ENCODE peak calls at places on chromosomes 11 and 22, in five cellular contexts. C, E, O, V and R are unnamed samples.

GRCh38 chr11:46686886-46687810 is 13.3 kb downstream of the ARHGAP1 start:
- DNase-seq in C (no peak), E (no peak), O (no peak), V (no peak), R (no peak)

GRCh38 chr22:38982008-38982927 is at the start of gene APOBEC3B:
- DNase-seq in C (peak), E (no peak), O (peak), V (no peak), R (peak)

GRCh38 chr11:111047376-111047775 is 198.1 kb upstream of the POU2AF2 start:
- DNase-seq in C (no peak), E (no peak), O (no peak), V (no peak), R (no peak)

GRCh38 chr22:19929586-19930302 is 11.8 kb upstream of the COMT start:
- DNase-seq in C (no peak), E (no peak), O (no peak), V (no peak), R (no peak)

GRCh38 chr11:126162286-126163030 is 49.0 kb downstream of the RPUSD4 start:
- DNase-seq in C (no peak), E (no peak), O (no peak), V (no peak), R (no peak)

GRCh38 chr11:62132188-62132587 is 8.4 kb downstream of the INCENP start:
- DNase-seq in C (no peak), E (no peak), O (no peak), V (no peak), R (no peak)

GRCh38 chr11:132779487-132779886 is 752.8 kb downstream of the OPCML start:
- DNase-seq in C (no peak), E (no peak), O (no peak), V (no peak), R (no peak)

GRCh38 chr11:73141309-73142127 is 600 bp downstream of the FCHSD2 start:
- DNase-seq in C (peak), E (peak), O (peak), V (peak), R (peak)

GRCh38 chr11:125618383-125618782 is 6.6 kb upstream of the CHEK1 start:
- DNase-seq in C (no peak), E (no peak), O (no peak), V (no peak), R (no peak)

GRCh38 chr11:8281266-8281665 is 17.6 kb upstream of the LMO1 start:
- DNase-seq in C (no peak), E (peak), O (no peak), V (no peak), R (no peak)

GRCh38 chr11:104995001-104995408 is 26.6 kb upstream of the CASP4 start:
- DNase-seq in C (no peak), E (no peak), O (no peak), V (no peak), R (no peak)

GRCh38 chr11:72750086-72750485 is 2.1 kb downstream of the ARAP1 start:
- DNase-seq in C (no peak), E (no peak), O (no peak), V (no peak), R (no peak)

GRCh38 chr22:25448435-25449051 is 115.9 kb upstream of the GRK3 start:
- DNase-seq in C (no peak), E (no peak), O (peak), V (no peak), R (peak)

GRCh38 chr11:12764187-12764914 is 90.1 kb downstream of the TEAD1 start:
- DNase-seq in C (no peak), E (no peak), O (no peak), V (no peak), R (no peak)

GRCh38 chr22:28360846-28361424 is 318.7 kb downstream of the TTC28 start:
- DNase-seq in C (no peak), E (no peak), O (no peak), V (no peak), R (no peak)

GRCh38 chr22:49590381-49590780 is 237.3 kb downstream of the BRD1 start:
- DNase-seq in C (no peak), E (no peak), O (no peak), V (no peak), R (no peak)

GRCh38 chr11:102256251-102256650 is 61.0 kb upstream of the BIRC3 start:
- DNase-seq in C (no peak), E (no peak), O (no peak), V (no peak), R (no peak)

GRCh38 chr11:68784653-68785052 is 33.3 kb upstream of the TESMIN start:
- DNase-seq in C (no peak), E (no peak), O (no peak), V (no peak), R (no peak)

GRCh38 chr11:14418801-14419417 is 59.9 kb upstream of the RRAS2 start:
- DNase-seq in C (no peak), E (no peak), O (peak), V (no peak), R (no peak)

GRCh38 chr11:2743427-2744110 is 43.8 kb upstream of the KCNQ1OT1 start:
- DNase-seq in C (no peak), E (no peak), O (no peak), V (no peak), R (peak)

GRCh38 chr11:82989628-82990404 is 81.9 kb downstream of the RAB30 start:
- DNase-seq in C (no peak), E (no peak), O (no peak), V (no peak), R (no peak)
- H3K27ac ChIP-seq in C (no peak), E (no peak), O (no peak), V (no peak), R (no peak)

GRCh38 chr11:27212248-27212780 is 150.7 kb downstream of the CCDC34 start:
- DNase-seq in C (no peak), E (no peak), O (no peak), V (no peak), R (no peak)

GRCh38 chr11:27213232-27213660 is 149.8 kb downstream of the CCDC34 start:
- DNase-seq in C (no peak), E (no peak), O (no peak), V (no peak), R (no peak)

GRCh38 chr11:27216268-27217149 is 146.5 kb downstream of the CCDC34 start:
- DNase-seq in C (no peak), E (peak), O (no peak), V (no peak), R (peak)

GRCh38 chr11:27215471-27216267 is 147.3 kb downstream of the CCDC34 start:
- DNase-seq in C (no peak), E (peak), O (no peak), V (no peak), R (peak)

DNA sequence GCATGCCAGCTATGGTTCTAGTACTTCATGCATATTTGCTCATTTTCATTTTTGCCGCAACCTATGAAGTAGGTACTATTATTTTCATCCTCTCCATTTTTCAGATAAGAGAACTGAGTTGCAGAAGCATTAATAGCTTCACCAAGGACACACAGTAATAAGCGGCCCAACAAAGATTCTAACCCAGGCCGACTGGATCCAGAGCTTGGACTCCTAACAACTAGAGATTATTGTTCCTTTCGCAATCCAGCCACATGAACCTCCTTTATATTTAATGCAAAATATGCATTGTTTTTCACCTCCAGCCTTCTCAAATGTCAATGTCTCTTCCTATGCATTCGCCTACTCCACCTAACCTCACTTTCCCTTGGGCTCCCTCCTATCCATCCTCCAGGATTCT is 148.3 kb downstream of the CCDC34 start:
- DNase-seq in C (no peak), E (no peak), O (no peak), V (no peak), R (no peak)
- H3K4me3 ChIP-seq in C (no peak), E (no peak), O (no peak), V (no peak), R (no peak)

GRCh38 chr11:129012880-129013279 is 70.2 kb upstream of the TP53AIP1 start:
- DNase-seq in C (no peak), E (no peak), O (no peak), V (no peak), R (no peak)
- H3K27ac ChIP-seq in C (no peak), E (no peak), O (no peak), V (no peak), R (no peak)

DNA sequence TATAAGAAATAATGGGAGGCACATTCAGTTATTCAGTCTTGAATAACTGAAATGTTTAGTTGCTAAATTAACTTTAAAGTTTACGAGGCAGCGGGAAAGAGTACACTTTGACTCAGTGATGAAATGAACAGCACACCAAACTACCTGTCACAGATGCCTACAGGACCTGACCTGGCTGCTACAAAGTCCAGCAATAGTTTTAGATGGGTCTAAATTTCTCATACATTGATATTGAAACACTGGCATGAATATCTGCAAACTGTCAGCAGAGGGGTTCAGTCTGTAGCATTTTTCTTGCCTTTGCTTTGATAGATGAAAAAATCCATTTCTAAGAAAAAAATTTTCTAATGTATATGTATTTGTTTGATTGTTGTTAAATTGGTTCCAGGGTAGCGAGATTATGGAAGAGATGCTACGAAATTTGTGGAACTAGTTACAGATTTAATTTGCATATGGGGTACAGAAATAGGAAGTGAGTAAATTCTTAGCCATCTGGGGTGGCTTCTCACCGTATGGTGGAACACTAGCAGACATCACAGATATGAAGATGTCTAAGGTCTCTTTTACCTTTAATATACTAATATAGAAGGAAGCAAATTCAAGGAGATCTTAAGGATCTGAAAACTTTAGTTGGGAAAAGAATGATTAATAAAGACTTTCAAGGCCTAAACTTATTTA is 20.8 kb upstream of the GAB2 start:
- DNase-seq in C (no peak), E (no peak), O (no peak), V (no peak), R (no peak)
- H3K4me3 ChIP-seq in C (no peak), E (no peak), O (no peak), V (no peak), R (no peak)

GRCh38 chr22:45007946-45008852 is 1.6 kb downstream of the PHF21B start:
- DNase-seq in C (no peak), E (no peak), O (peak), V (no peak), R (peak)

GRCh38 chr22:45007247-45007945 is 2.4 kb downstream of the PHF21B start:
- DNase-seq in C (no peak), E (no peak), O (peak), V (no peak), R (peak)

GRCh38 chr22:45009881-45010531 is at the start of gene PHF21B:
- DNase-seq in C (no peak), E (no peak), O (peak), V (no peak), R (peak)

GRCh38 chr22:45010532-45010900 is 711 bp upstream of the PHF21B start:
- DNase-seq in C (no peak), E (no peak), O (peak), V (no peak), R (no peak)

DNA sequence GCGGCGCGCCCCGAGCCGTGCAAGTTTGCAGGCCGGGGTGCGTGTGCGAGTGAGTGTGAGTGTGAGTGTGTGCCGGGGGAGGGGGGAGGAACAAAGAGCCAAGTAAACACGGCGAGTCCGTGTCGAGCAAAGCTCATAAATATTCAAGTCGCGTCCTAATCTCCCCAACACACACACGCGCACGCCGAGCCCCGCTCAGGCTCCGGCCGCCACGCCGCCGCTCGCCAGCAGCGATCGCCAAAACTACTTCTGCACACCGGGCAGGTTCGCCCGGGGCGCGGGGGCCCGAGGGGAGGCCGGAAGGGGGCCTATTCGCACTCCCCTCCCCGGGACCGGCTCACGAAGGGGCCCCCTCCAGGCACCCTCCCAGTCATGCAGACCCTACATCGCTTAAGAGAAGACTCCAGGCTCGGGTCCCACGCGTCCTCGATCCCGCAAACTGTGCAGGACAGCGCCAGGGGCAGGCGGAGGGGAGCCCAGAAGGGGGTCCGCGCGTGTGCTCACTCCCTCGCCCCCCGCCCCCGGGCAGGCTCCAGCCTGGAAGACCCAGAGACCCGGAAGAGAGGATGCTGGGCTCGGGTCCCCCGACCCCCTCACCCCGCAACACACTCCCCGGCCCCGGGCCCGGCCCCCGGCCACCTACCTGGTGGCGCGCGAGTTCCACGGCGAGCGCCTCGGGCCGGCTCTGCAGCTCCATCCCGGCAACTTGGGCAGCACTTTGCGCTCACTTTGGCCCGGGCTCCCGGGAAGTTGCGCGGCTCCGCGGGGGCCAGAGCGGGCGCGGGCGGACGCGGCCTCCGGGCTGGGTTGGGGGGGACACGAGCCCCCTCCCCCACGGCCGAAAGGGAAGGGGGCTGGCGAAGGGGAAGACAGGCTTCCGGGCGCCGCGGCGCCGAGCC is 703 bp downstream of the PHF21B start:
- DNase-seq in C (no peak), E (no peak), O (peak), V (no peak), R (peak)
- H3K27ac ChIP-seq in C (no peak), E (no peak), O (peak), V (no peak), R (peak)

GRCh38 chr11:114616516-114616915 is 20.9 kb upstream of the NXPE4 start:
- DNase-seq in C (no peak), E (no peak), O (no peak), V (no peak), R (no peak)
- H3K4me3 ChIP-seq in C (no peak), E (no peak), O (no peak), V (no peak), R (no peak)

DNA sequence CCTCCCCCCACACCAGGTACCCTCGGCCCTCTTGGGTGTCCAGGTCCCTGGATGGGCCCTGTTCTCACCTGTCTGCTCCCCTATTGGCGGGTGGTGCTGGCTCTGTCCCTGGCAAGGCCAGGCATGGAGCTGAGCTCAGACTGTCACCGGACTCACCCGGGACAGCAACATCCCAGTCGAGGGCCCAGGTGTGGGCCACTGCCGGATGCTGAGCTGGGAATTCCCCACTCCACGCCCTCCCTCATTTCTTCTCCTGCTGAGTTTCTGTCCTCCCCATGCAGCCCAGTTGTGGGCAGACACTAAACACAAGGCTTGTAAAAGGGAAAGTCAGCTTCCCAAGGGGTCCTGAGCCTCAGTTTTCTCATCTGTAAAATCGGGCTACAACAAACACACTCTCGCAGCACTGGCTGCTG is 2.0 kb upstream of the AP5B1 start:
- DNase-seq in C (no peak), E (no peak), O (no peak), V (no peak), R (no peak)
- H3K27ac ChIP-seq in C (no peak), E (no peak), O (no peak), V (no peak), R (no peak)

DNA sequence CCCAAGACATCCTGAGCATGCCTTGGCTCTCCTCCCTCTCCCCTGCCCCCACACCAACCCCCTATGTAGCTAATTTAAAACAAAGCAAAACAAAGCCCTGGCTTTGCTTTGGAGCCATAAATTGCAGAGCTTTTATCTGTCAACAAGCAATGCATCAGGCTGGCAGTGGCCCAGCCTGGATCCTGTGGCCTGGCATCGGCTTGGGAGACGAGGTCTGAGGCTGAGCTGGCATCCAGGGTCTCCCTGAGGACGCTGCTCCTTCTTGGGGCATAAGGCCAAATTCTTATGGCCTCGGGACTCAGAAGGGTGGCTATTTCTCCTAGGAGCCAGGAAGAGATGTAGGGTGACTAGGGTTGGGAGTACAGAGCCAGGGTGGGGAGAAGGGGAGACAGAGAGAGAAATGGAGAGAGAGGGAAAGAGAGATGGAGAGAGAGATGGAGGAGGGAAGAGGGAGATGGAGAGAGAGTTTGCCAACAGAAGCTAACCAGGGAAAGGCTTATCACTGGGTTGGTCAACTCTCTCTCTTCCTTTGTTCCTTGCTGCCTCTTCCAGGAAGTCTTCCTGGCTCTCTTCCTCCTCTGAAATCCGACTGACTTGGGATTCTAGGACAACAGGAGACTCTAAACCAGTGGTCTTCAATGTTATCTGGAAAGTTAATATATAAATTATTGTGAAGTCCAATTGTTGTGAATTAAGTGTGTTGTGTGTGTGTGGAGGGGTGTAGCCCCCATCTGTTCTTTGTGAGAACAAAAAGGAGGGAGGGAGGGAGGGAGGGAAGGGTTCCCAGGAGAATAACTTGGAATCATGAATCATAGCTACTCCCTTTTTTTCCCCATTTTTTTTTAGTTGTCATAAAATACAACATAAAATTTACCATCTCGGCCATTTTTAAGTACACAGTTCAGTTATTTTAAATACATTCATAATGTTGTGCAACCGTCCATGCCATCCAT is 29.1 kb downstream of the TSPAN18 start:
- DNase-seq in C (no peak), E (no peak), O (no peak), V (no peak), R (no peak)
- H3K4me3 ChIP-seq in C (no peak), E (no peak), O (no peak), V (no peak), R (no peak)